ENCODE peak calls at places on chromosomes 3 and 15, in five cellular contexts. C is hepatocyte, T is MM.1S, J is SK-N-SH, Z is IMR-90. N is an unnamed sample. For H4K20me1, the result is how much of the 10 kb centered on the place peaks cover.

GRCh38 chr3:77536038-77536775 is 496.3 kb downstream of the ROBO2 start:
- DNase-seq in C (no peak), T (no peak), J (no peak), Z (no peak), N (no peak)

GRCh38 chr3:57062119-57062631 is 1.7 kb downstream of the SPATA12 start:
- DNase-seq in C (no peak), T (no peak), J (no peak), Z (no peak), N (no peak)

GRCh38 chr3:16849795-16850194 is 35.0 kb upstream of the PLCL2 start:
- DNase-seq in C (no peak), T (no peak), J (no peak), Z (peak), N (peak)

GRCh38 chr15:61524091-61524490 is 295.0 kb upstream of the RORA start:
- DNase-seq in C (no peak), T (peak), J (no peak), Z (no peak), N (no peak)

GRCh38 chr3:146037697-146038096 is 123.3 kb downstream of the PLOD2 start:
- DNase-seq in C (no peak), T (no peak), J (no peak), Z (peak), N (no peak)

GRCh38 chr3:94004301-94004910 is 24.0 kb downstream of the STX19 start:
- DNase-seq in C (peak), T (peak), J (peak), Z (peak), N (peak)

GRCh38 chr15:75639191-75639708 is 774 bp downstream of the IMP3 start:
- DNase-seq in C (no peak), T (no peak), J (no peak), Z (no peak), N (peak)

GRCh38 chr3:120077726-120078125 is 16.5 kb downstream of the GSK3B start:
- DNase-seq in C (no peak), T (no peak), J (no peak), Z (no peak), N (no peak)

GRCh38 chr3:170539886-170540285 is 46.0 kb downstream of the SLC7A14 start:
- DNase-seq in C (no peak), T (no peak), J (no peak), Z (no peak), N (no peak)

GRCh38 chr15:40693904-40694705 is 869 bp upstream of the RAD51 start:
- DNase-seq in C (no peak), T (peak), J (no peak), Z (no peak), N (peak)

GRCh38 chr3:182244222-182244971 is 532.7 kb downstream of the SOX2 start:
- DNase-seq in C (peak), T (no peak), J (no peak), Z (no peak), N (no peak)

GRCh38 chr15:51193526-51193925 is 98.8 kb upstream of the TNFAIP8L3 start:
- DNase-seq in C (no peak), T (no peak), J (no peak), Z (no peak), N (no peak)

GRCh38 chr15:31145271-31145911 is 43.9 kb upstream of the TRPM1 start:
- DNase-seq in C (no peak), T (no peak), J (no peak), Z (peak), N (peak)

GRCh38 chr3:51751287-51751686 is 27.8 kb downstream of the IQCF6 start:
- DNase-seq in C (no peak), T (no peak), J (no peak), Z (no peak), N (no peak)

GRCh38 chr15:52804526-52805081 is 14.5 kb upstream of the ONECUT1 start:
- DNase-seq in C (no peak), T (no peak), J (no peak), Z (no peak), N (no peak)

GRCh38 chr3:102530443-102531195 is 95.8 kb downstream of the ZPLD1 start:
- DNase-seq in C (peak), T (no peak), J (no peak), Z (peak), N (peak)

GRCh38 chr3:145032790-145033189 is 1061.2 kb downstream of the DIPK2A start:
- DNase-seq in C (no peak), T (no peak), J (no peak), Z (peak), N (no peak)

GRCh38 chr15:68365140-68365745 is 66.7 kb downstream of the ITGA11 start:
- DNase-seq in C (no peak), T (no peak), J (no peak), Z (no peak), N (peak)

GRCh38 chr15:56871867-56872266 is 46.6 kb upstream of the TCF12 start:
- DNase-seq in C (no peak), T (no peak), J (no peak), Z (peak), N (peak)

GRCh38 chr15:58269455-58270414 is 131.6 kb downstream of the AQP9 start:
- DNase-seq in C (peak), T (peak), J (peak), Z (peak), N (peak)

GRCh38 chr3:110815008-110815583 is 256.5 kb upstream of the NECTIN3 start:
- DNase-seq in C (peak), T (no peak), J (peak), Z (peak), N (peak)

GRCh38 chr15:47750030-47750739 is 32.9 kb downstream of the SEMA6D start:
- DNase-seq in C (peak), T (peak), J (no peak), Z (peak), N (peak)

GRCh38 chr3:183884097-183884436 is 613 bp downstream of the PARL start:
- DNase-seq in C (no peak), T (peak), J (no peak), Z (no peak), N (no peak)

GRCh38 chr3:58116985-58117384 is 93.8 kb downstream of the DNASE1L3 start:
- DNase-seq in C (no peak), T (peak), J (no peak), Z (peak), N (no peak)

GRCh38 chr3:32334675-32335074 is 57.0 kb upstream of the CMTM7 start:
- DNase-seq in C (no peak), T (no peak), J (no peak), Z (no peak), N (no peak)

GRCh38 chr15:92624401-92624991 is 31.1 kb downstream of the FAM174B start:
- DNase-seq in C (peak), T (no peak), J (no peak), Z (no peak), N (peak)

GRCh38 chr3:132665230-132665629 is 5.1 kb downstream of the UBA5 start:
- DNase-seq in C (no peak), T (no peak), J (no peak), Z (no peak), N (no peak)

GRCh38 chr3:138850151-138850550 is 15.4 kb upstream of the PIK3CB start:
- DNase-seq in C (peak), T (no peak), J (no peak), Z (peak), N (peak)

GRCh38 chr3:89049119-89049518 is 58.3 kb upstream of the EPHA3 start:
- DNase-seq in C (no peak), T (no peak), J (peak), Z (peak), N (no peak)

GRCh38 chr3:78791745-78792144 is 976.1 kb downstream of the ROBO1 start:
- DNase-seq in C (no peak), T (no peak), J (peak), Z (no peak), N (no peak)

GRCh38 chr15:75059607-75060006 is 36.2 kb downstream of the PPCDC start:
- DNase-seq in C (no peak), T (no peak), J (no peak), Z (no peak), N (no peak)

GRCh38 chr15:55823191-55823670 is 80.3 kb upstream of the PRTG start:
- DNase-seq in C (peak), T (no peak), J (no peak), Z (peak), N (peak)

GRCh38 chr3:160564949-160565441 is 376 bp downstream of the KPNA4 start:
- DNase-seq in C (peak), T (peak), J (peak), Z (peak), N (peak)

GRCh38 chr3:48367201-48367600 is 4.8 kb upstream of the FBXW12 start:
- DNase-seq in C (no peak), T (no peak), J (peak), Z (no peak), N (no peak)

GRCh38 chr15:26867199-26868007 is 541 bp downstream of the GABRA5 start:
- DNase-seq in C (no peak), T (no peak), J (peak), Z (no peak), N (no peak)

GRCh38 chr3:4755566-4755965 is 223.7 kb upstream of the BHLHE40 start:
- DNase-seq in C (no peak), T (no peak), J (no peak), Z (no peak), N (no peak)

GRCh38 chr3:10023587-10024310 is 2.5 kb upstream of the FANCD2 start:
- DNase-seq in C (peak), T (no peak), J (no peak), Z (peak), N (peak)

GRCh38 chr15:95860406-95860805 is 470.1 kb upstream of the NR2F2 start:
- DNase-seq in C (no peak), T (no peak), J (no peak), Z (no peak), N (no peak)
- H2AFZ ChIP-seq in C (no peak), T (no peak), J (no peak), Z (no peak), N (no peak)

DNA sequence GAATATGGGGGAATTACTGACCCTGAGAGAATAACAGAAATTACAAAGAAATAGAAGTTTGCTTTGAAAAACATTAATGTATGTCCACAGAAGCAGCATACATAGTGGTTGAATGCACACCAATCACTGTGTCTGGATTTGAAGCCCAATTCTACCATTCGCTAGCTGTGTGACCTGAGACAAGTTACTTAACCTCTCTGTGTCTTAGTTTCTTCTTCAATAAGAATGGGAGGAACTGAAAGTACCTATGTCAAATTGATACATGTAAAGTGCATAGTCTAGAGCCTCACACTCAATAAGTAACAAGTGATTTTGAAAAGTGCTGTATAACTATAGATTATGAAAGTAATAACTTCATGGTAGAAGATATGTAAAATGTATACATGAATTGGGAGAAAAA is 457.8 kb downstream of the FOXP1 start:
- DNase-seq in C (no peak), T (no peak), J (no peak), Z (no peak), N (no peak)
- H4K20me1 ChIP-seq in C (under half), T (under half), J (under half), Z (under half), N (under half)

GRCh38 chr3:157097198-157097597 is 62.7 kb downstream of the CCNL1 start:
- DNase-seq in C (no peak), T (no peak), J (no peak), Z (no peak), N (no peak)
- H2AFZ ChIP-seq in C (no peak), T (no peak), J (no peak), Z (no peak), N (no peak)

GRCh38 chr15:64954395-64954794 is 35.3 kb downstream of the SPG21 start:
- DNase-seq in C (no peak), T (no peak), J (no peak), Z (no peak), N (no peak)
- H4K20me1 ChIP-seq in C (under half), T (under half), J (under half), Z (under half), N (under half)

GRCh38 chr3:128359060-128359664 is 107.5 kb downstream of the DNAJB8 start:
- DNase-seq in C (no peak), T (no peak), J (no peak), Z (no peak), N (no peak)

GRCh38 chr3:128358156-128358895 is 108.4 kb downstream of the DNAJB8 start:
- DNase-seq in C (no peak), T (no peak), J (no peak), Z (no peak), N (no peak)

GRCh38 chr3:128360705-128361271 is 105.9 kb downstream of the DNAJB8 start:
- DNase-seq in C (no peak), T (no peak), J (no peak), Z (no peak), N (peak)

GRCh38 chr3:128362026-128362965 is 104.4 kb downstream of the DNAJB8 start:
- DNase-seq in C (no peak), T (no peak), J (peak), Z (no peak), N (no peak)

DNA sequence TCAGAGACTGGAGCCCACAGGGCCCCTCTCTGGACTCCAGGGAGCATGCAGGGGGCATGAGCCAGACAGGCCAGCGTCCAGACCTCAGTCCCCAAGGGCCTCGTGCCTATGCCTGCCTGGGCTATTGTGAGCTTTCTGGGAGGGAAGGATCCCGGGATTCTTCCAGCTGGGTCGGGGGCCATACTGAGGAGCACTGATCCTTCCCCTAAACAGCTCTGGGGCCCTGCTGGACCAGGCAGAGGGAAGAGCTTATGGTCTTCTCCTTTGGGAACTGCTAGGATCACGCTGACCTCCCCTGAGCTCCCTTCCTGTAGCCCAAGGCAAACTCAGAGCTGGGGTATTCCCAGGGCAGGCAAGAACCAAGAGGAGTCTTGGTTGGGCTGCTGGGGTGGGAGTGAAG is 106.4 kb downstream of the DNAJB8 start:
- DNase-seq in C (no peak), T (no peak), J (no peak), Z (no peak), N (no peak)
- H2AFZ ChIP-seq in C (no peak), T (no peak), J (no peak), Z (no peak), N (no peak)

N was measured in astrocyte.